ENCODE peak calls at places on chromosomes 16 and 17, in nine cellular contexts. A, C, V, X, M, J, K, T and W are unnamed samples.

GRCh38 chr17:70492368-70492767 is 323.0 kb downstream of the KCNJ2 start:
- DNase-seq in A (no peak), C (no peak), V (no peak), X (no peak), M (no peak), J (no peak), K (no peak), T (no peak), W (no peak)

GRCh38 chr17:31327534-31328526 is 6.4 kb upstream of the EVI2A start:
- DNase-seq in A (no peak), C (no peak), V (no peak), X (peak), M (peak), J (no peak), K (no peak), T (no peak), W (no peak)

GRCh38 chr16:74999683-75000480 is 1.1 kb downstream of the ZNRF1 start:
- DNase-seq in A (peak), C (no peak), V (peak), X (no peak), M (peak), J (peak), K (peak), T (peak), W (peak)

GRCh38 chr17:41689497-41690299 is 1.0 kb downstream of the EIF1 start:
- DNase-seq in A (peak), C (peak), V (peak), X (peak), M (peak), J (no peak), K (peak), T (peak), W (no peak)

GRCh38 chr17:65177901-65178300 is 40.7 kb downstream of the RGS9 start:
- DNase-seq in A (no peak), C (no peak), V (no peak), X (peak), M (peak), J (no peak), K (no peak), T (no peak), W (no peak)

GRCh38 chr16:65745201-65745600 is 621.3 kb upstream of the CDH5 start:
- DNase-seq in A (no peak), C (no peak), V (no peak), X (no peak), M (peak), J (no peak), K (no peak), T (no peak), W (no peak)

GRCh38 chr16:84190731-84191388 is at the start of gene ADAD2:
- DNase-seq in A (no peak), C (no peak), V (no peak), X (no peak), M (no peak), J (no peak), K (peak), T (peak), W (no peak)

GRCh38 chr17:45138911-45139532 is 3.5 kb downstream of the ACBD4 start:
- DNase-seq in A (no peak), C (no peak), V (no peak), X (no peak), M (no peak), J (no peak), K (no peak), T (peak), W (no peak)

GRCh38 chr17:2393184-2393953 is 7.5 kb downstream of the MNT start:
- DNase-seq in A (peak), C (no peak), V (peak), X (peak), M (peak), J (peak), K (peak), T (peak), W (peak)

GRCh38 chr17:81037026-81037782 is 2.3 kb downstream of the BAIAP2 start:
- DNase-seq in A (no peak), C (no peak), V (peak), X (no peak), M (no peak), J (no peak), K (no peak), T (no peak), W (no peak)

GRCh38 chr17:40775945-40776344 is 3.9 kb upstream of the KRT26 start:
- DNase-seq in A (no peak), C (no peak), V (no peak), X (no peak), M (no peak), J (no peak), K (no peak), T (no peak), W (no peak)

GRCh38 chr17:73841431-73842060 is 197.3 kb upstream of the SDK2 start:
- DNase-seq in A (peak), C (no peak), V (no peak), X (no peak), M (peak), J (no peak), K (peak), T (peak), W (no peak)

GRCh38 chr16:48816393-48816792 is 206.4 kb upstream of the N4BP1 start:
- DNase-seq in A (no peak), C (no peak), V (no peak), X (no peak), M (no peak), J (no peak), K (no peak), T (no peak), W (no peak)

GRCh38 chr16:54647731-54648221 is 282.9 kb upstream of the IRX5 start:
- DNase-seq in A (no peak), C (no peak), V (no peak), X (no peak), M (peak), J (no peak), K (no peak), T (no peak), W (no peak)

GRCh38 chr17:60901222-60901621 is 223.6 kb downstream of the BCAS3 start:
- DNase-seq in A (no peak), C (no peak), V (no peak), X (peak), M (peak), J (no peak), K (no peak), T (no peak), W (no peak)

GRCh38 chr16:69188716-69189115 is 1.8 kb downstream of the SNTB2 start:
- DNase-seq in A (no peak), C (no peak), V (no peak), X (peak), M (peak), J (no peak), K (no peak), T (no peak), W (no peak)

GRCh38 chr17:8679136-8679535 is 48.6 kb upstream of the MYH10 start:
- DNase-seq in A (no peak), C (no peak), V (no peak), X (no peak), M (no peak), J (no peak), K (no peak), T (no peak), W (no peak)

GRCh38 chr17:67442787-67443624 is 65.9 kb downstream of the PITPNC1 start:
- DNase-seq in A (no peak), C (no peak), V (no peak), X (no peak), M (no peak), J (no peak), K (no peak), T (no peak), W (no peak)

GRCh38 chr17:57548421-57549385 is 196.4 kb downstream of the CCDC182 start:
- DNase-seq in A (no peak), C (no peak), V (no peak), X (no peak), M (peak), J (no peak), K (no peak), T (peak), W (no peak)

GRCh38 chr16:29232811-29233704 is 173.5 kb downstream of the NPIPB11 start:
- DNase-seq in A (no peak), C (no peak), V (no peak), X (no peak), M (no peak), J (no peak), K (no peak), T (no peak), W (no peak)

GRCh38 chr17:78890111-78890897 is 12.7 kb downstream of the CEP295NL start:
- DNase-seq in A (peak), C (no peak), V (no peak), X (no peak), M (no peak), J (no peak), K (peak), T (no peak), W (no peak)

GRCh38 chr16:4316103-4316731 is 350 bp downstream of the GLIS2 start:
- DNase-seq in A (no peak), C (no peak), V (no peak), X (no peak), M (peak), J (peak), K (peak), T (peak), W (no peak)

GRCh38 chr17:81392909-81393654 is 2.2 kb upstream of the BAHCC1 start:
- DNase-seq in A (no peak), C (no peak), V (no peak), X (no peak), M (no peak), J (no peak), K (no peak), T (peak), W (no peak)

GRCh38 chr17:75504347-75505151 is 10.8 kb downstream of the CASKIN2 start:
- DNase-seq in A (peak), C (no peak), V (peak), X (no peak), M (no peak), J (peak), K (peak), T (peak), W (peak)

GRCh38 chr16:69123894-69124293 is 8.5 kb downstream of the CHTF8 start:
- DNase-seq in A (peak), C (peak), V (peak), X (peak), M (peak), J (peak), K (peak), T (peak), W (peak)

DNA sequence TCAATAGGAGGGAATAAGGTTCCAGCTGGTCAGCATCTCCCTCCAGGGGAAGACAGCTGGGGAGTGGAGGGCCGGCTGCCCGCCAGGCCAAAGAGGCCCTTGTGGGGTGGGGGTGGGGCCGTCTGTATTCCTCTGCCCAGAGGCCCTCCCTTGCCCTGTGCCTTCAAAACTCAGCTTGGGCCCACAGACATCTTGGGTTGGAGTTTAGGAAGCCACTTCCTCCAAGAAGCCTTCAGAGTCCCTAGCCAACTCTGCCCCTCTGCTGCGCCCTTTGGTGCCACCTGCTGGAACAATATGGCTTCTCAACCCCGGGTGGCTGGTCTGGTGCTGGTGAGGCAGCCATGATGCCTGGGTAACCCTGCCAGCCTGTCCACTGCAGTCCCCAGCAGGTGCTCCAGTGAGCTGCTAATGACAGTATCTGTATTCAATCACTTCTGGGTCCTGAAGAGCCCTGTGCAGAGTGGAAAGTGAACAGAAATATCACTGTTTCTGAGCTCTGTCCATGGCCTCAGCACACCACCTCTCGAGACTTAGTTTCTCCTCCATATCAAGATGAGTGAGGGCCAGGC is 16.7 kb downstream of the HSD11B2 start:
- DNase-seq in A (peak), C (no peak), V (peak), X (peak), M (peak), J (no peak), K (peak), T (peak), W (peak)
- TF ChIP-seq CTCF in A (peak), C (peak), V (peak), X (peak), M (peak), J (no peak), K (peak), T (peak), W (peak)

DNA sequence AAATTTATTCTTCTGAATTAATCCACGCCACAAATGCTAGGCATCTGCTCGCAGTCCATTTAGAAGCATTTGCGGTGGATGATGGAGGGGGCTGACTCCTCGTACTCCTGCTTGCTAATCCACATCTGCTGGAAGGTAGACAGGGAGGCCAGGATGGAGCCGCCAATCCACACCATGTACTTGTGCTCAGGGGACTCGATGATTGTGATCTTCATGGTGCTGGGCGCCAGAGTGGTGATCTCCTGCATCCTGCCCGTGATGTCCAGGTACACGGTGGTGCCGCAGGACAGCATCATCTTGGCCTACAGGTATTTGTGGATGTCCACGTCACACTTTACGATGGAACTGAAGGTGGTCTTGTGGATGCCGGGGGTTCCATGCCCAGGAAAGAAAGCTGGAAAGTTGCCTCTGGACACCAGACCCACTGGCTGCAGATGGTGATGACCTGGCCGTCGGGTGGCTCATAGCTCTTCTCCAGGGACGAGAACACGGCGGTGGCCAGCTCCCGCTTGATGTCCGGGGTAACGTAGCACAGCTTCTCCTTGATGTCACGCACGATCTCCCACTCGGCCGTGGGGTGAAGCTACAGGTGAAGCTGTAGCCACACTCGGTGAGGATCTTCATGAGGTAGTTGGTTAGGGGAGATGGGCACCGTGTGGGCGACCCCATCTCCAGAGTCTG is 7.5 kb upstream of the HEATR3 start:
- DNase-seq in A (no peak), C (no peak), V (no peak), X (no peak), M (no peak), J (no peak), K (no peak), T (no peak), W (no peak)
- TF ChIP-seq CTCF in A (no peak), C (no peak), V (no peak), X (no peak), M (no peak), J (no peak), K (no peak), T (no peak), W (no peak)

DNA sequence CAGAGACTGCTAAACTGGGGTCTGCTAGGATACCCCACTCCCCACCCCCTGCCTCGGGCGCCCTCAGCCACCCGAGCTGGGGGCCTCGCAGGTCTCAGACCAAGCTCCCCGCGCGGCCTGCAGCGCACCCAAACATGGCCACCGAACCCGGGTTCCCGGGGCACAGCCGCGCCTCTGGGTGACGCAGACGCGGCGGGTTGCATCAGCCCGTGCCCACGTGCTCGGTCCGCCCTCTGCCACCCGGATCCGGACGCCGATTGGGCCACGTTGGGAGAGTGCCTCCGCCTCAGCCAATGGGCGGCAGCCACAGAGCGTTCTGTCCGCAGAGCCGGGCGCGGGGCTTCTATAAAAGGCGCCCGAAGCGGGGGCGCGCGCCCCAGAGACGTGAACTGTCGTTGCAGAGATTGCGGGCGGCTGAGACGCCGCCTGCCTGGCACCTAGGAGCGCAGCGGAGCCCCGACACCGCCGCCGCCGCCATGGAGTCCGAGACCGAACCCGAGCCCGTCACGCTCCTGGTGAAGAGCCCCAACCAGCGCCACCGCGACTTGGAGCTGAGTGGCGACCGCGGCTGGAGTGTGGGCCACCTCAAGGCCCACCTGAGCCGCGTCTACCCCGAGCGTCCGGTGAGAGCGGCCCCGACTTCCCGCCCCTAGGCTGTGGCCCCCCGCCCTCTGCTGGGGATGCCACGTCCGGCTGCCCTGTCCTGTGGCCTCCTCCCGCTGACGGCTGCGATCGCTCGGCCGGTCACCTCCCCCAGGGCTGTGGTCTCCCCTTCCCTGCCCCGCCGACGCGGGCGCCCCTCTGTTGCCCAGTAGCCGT is at the start of gene HERPUD1:
- DNase-seq in A (peak), C (peak), V (peak), X (peak), M (peak), J (peak), K (peak), T (peak), W (peak)
- TF ChIP-seq CTCF in A (peak), C (no peak), V (no peak), X (no peak), M (peak), J (peak), K (no peak), T (peak), W (no peak)

GRCh38 chr16:47258874-47259461 is 115.2 kb upstream of the NETO2 start:
- DNase-seq in A (no peak), C (no peak), V (no peak), X (peak), M (peak), J (peak), K (peak), T (peak), W (peak)
- TF ChIP-seq CTCF in A (peak), C (peak), V (no peak), X (peak), M (peak), J (peak), K (peak), T (peak), W (peak)

GRCh38 chr17:27868565-27868964 is 24.6 kb downstream of the LYRM9 start:
- DNase-seq in A (no peak), C (no peak), V (no peak), X (no peak), M (no peak), J (no peak), K (no peak), T (no peak), W (no peak)
- TF ChIP-seq CTCF in A (no peak), C (no peak), V (no peak), X (no peak), M (no peak), J (no peak), K (no peak), T (peak), W (peak)

DNA sequence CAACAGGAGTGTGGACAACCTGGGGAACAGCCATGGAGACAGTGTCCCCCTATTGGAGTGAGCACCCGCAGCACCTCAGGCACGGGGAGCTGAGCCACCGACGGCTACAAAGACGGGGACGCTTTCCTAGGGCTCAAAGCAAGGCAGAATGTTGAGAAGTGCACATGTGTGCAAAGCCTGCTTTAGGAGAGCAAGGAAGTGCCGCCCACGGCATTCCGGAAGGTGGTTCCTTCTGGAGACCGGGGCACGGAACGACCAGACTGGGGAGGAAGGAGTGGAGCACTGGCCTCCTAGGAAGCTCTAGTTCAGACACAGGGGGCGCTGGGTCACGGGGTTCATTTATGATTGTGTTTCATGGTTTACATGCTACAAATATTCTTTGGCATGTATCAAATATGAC is 52.2 kb downstream of the TBC1D16 start:
- DNase-seq in A (peak), C (no peak), V (peak), X (no peak), M (peak), J (no peak), K (no peak), T (no peak), W (no peak)
- TF ChIP-seq CTCF in A (no peak), C (no peak), V (no peak), X (no peak), M (no peak), J (no peak), K (no peak), T (no peak), W (no peak)

GRCh38 chr16:86398201-86398600 is 112.1 kb upstream of the FOXF1 start:
- DNase-seq in A (no peak), C (no peak), V (no peak), X (peak), M (no peak), J (no peak), K (no peak), T (no peak), W (no peak)
- TF ChIP-seq CTCF in A (no peak), C (no peak), V (no peak), X (no peak), M (no peak), J (no peak), K (no peak), T (no peak), W (no peak)